ENCODE peak calls at places on chromosomes 5 and 9, in eight cellular contexts. K is AG04450; U is colonic mucosa; M is fibroblast of lung; C is right cardiac atrium; Z is CD8-positive, alpha-beta memory T cell; I is Panc1; W is mesendoderm. N is an unnamed sample.

GRCh38 chr9:121612511-121612998 is 38.9 kb upstream of the DAB2IP start:
- DNase-seq in K (no peak), U (peak; percentile 57), M (no peak), C (no peak), Z (no peak), I (no peak), W (peak; percentile 66), N (no peak)

GRCh38 chr9:135998410-135999071 is 37.4 kb upstream of the UBAC1 start:
- DNase-seq in K (no peak), U (no peak), M (no peak), C (no peak), Z (no peak), I (no peak), W (no peak), N (no peak)

GRCh38 chr9:136441191-136441680 is 1.6 kb upstream of the INPP5E start:
- DNase-seq in K (no peak), U (no peak), M (peak; percentile 81), C (no peak), Z (no peak), I (no peak), W (no peak), N (no peak)

GRCh38 chr9:131656356-131657030 is 83.4 kb downstream of the RAPGEF1 start:
- DNase-seq in K (no peak), U (peak; percentile 50), M (no peak), C (peak; percentile 84), Z (peak; percentile 55), I (no peak), W (no peak), N (no peak)

GRCh38 chr5:110590187-110590586 is 136.3 kb downstream of the TMEM232 start:
- DNase-seq in K (no peak), U (no peak), M (peak; percentile 24), C (no peak), Z (peak; percentile 1), I (peak; percentile 7), W (peak; percentile 58), N (no peak)

GRCh38 chr5:102229685-102230084 is 66.4 kb downstream of the SLCO4C1 start:
- DNase-seq in K (no peak), U (no peak), M (no peak), C (no peak), Z (no peak), I (no peak), W (no peak), N (no peak)

GRCh38 chr9:129394011-129394919 is 216.2 kb upstream of the IER5L start:
- DNase-seq in K (no peak), U (no peak), M (no peak), C (no peak), Z (no peak), I (no peak), W (no peak), N (no peak)

GRCh38 chr5:74240783-74241750 is 399.5 kb downstream of the ENC1 start:
- DNase-seq in K (no peak), U (no peak), M (no peak), C (no peak), Z (no peak), I (no peak), W (peak; percentile 42), N (no peak)

GRCh38 chr5:84227221-84227620 is 157.5 kb downstream of the EDIL3 start:
- DNase-seq in K (no peak), U (no peak), M (peak; percentile 45), C (no peak), Z (no peak), I (no peak), W (no peak), N (no peak)

GRCh38 chr5:174625591-174626365 is 98.6 kb upstream of the MSX2 start:
- DNase-seq in K (no peak), U (no peak), M (no peak), C (no peak), Z (no peak), I (no peak), W (no peak), N (no peak)

GRCh38 chr5:77630246-77631165 is 8.0 kb downstream of the OTP start:
- DNase-seq in K (no peak), U (peak; percentile 56), M (peak; percentile 15), C (peak; percentile 67), Z (no peak), I (peak; percentile 38), W (peak; percentile 78), N (no peak)

GRCh38 chr5:122170630-122171029 is 41.3 kb downstream of the ZNF474 start:
- DNase-seq in K (no peak), U (no peak), M (peak; percentile 82), C (no peak), Z (no peak), I (no peak), W (peak; percentile 84), N (no peak)

GRCh38 chr5:178327446-178327845 is 94.8 kb upstream of the PHYKPL start:
- DNase-seq in K (no peak), U (no peak), M (no peak), C (no peak), Z (no peak), I (no peak), W (no peak), N (no peak)

GRCh38 chr5:102223542-102224444 is 72.3 kb downstream of the SLCO4C1 start:
- DNase-seq in K (no peak), U (no peak), M (peak; percentile 10), C (no peak), Z (peak; percentile 13), I (peak; percentile 22), W (peak; percentile 57), N (no peak)

GRCh38 chr5:135538261-135538660 is 2.5 kb upstream of the NEUROG1 start:
- DNase-seq in K (no peak), U (no peak), M (no peak), C (no peak), Z (no peak), I (no peak), W (no peak), N (peak; percentile 38)

GRCh38 chr9:128892223-128892892 is 10.4 kb downstream of the LRRC8A start:
- DNase-seq in K (peak; percentile 36), U (peak; percentile 89), M (peak; percentile 90), C (peak; percentile 95), Z (no peak), I (no peak), W (no peak), N (peak; percentile 96)

GRCh38 chr9:95091574-95091970 is 225.9 kb downstream of the FANCC start:
- DNase-seq in K (no peak), U (no peak), M (peak; percentile 87), C (peak; percentile 60), Z (no peak), I (no peak), W (no peak), N (no peak)

GRCh38 chr5:136056771-136057335 is 28.1 kb downstream of the TGFBI start:
- DNase-seq in K (no peak), U (no peak), M (no peak), C (no peak), Z (no peak), I (no peak), W (no peak), N (no peak)

GRCh38 chr5:147565524-147565923 is 55.7 kb upstream of the DPYSL3 start:
- DNase-seq in K (no peak), U (no peak), M (peak; percentile 96), C (no peak), Z (no peak), I (no peak), W (peak; percentile 11), N (no peak)

GRCh38 chr5:88664630-88665029 is 218.4 kb downstream of the MEF2C start:
- DNase-seq in K (no peak), U (no peak), M (no peak), C (no peak), Z (no peak), I (no peak), W (no peak), N (no peak)

GRCh38 chr9:110031511-110032173 is 176.3 kb downstream of the C9orf152 start:
- DNase-seq in K (peak; percentile 61), U (no peak), M (peak; percentile 94), C (no peak), Z (no peak), I (peak; percentile 70), W (no peak), N (no peak)

GRCh38 chr5:138352722-138353549 is 451 bp downstream of the KDM3B start:
- DNase-seq in K (no peak), U (peak; percentile 77), M (peak; percentile 56), C (peak; percentile 84), Z (peak; percentile 83), I (no peak), W (peak; percentile 82), N (no peak)

GRCh38 chr9:127131871-127132270 is 9.4 kb upstream of the ANGPTL2 start:
- DNase-seq in K (peak; percentile 43), U (no peak), M (peak; percentile 88), C (no peak), Z (no peak), I (peak; percentile 5), W (peak; percentile 53), N (no peak)
- H3K27ac ChIP-seq in K (peak overlapping the region; percentile 96), U (peak overlapping the region; percentile 52), M (peak overlapping the region; percentile 96), C (peak overlapping the region; percentile 68), Z (no peak overlapping the region), I (no peak overlapping the region), W (no peak overlapping the region), N (peak overlapping the region; percentile 79)

DNA sequence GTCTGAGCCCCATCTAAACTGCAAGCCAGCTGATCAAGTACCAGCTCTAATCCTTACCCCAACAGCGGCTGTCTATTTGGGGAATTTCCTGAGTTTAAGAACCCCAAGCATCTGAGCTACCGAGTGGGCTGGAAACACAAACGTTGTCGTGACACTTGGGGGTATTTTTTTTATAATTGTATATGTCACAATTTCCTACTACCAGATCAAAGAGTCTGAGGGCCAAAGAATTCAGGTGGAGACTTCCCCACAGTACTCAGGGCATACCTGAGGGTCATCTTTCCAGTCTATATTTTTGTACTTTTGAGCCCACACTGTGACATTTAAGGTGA is 42.8 kb downstream of the PTTG1 start:
- DNase-seq in K (no peak), U (no peak), M (no peak), C (no peak), Z (no peak), I (no peak), W (no peak), N (no peak)
- H3K27ac ChIP-seq in K (no peak overlapping the region), U (no peak overlapping the region), M (no peak overlapping the region), C (no peak overlapping the region), Z (no peak overlapping the region), I (peak overlapping the region; percentile 23), W (no peak overlapping the region), N (no peak overlapping the region)

DNA sequence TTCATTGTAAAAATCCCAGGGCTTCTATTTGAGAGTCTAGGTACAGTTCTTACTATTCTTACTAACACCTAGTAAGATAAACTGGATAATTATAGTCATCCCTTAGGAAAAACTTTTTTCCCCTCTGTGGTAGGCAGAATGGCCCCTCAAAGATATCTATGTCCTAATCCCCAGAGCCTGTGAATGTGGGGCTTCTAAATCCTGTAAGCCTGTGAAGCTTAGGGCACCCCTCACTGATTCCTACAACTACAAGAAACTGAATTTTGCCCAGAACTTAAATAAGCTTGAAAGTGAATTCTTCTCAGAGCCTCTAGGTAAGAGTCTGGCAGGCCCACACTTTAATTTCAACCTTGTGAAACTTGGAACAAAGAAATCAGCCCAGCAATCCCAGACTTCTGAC is 130.1 kb upstream of the ACOT12 start:
- DNase-seq in K (no peak), U (no peak), M (no peak), C (no peak), Z (no peak), I (no peak), W (no peak), N (no peak)
- H3K27ac ChIP-seq in K (no peak overlapping the region), U (no peak overlapping the region), M (no peak overlapping the region), C (no peak overlapping the region), Z (no peak overlapping the region), I (no peak overlapping the region), W (no peak overlapping the region), N (no peak overlapping the region)

DNA sequence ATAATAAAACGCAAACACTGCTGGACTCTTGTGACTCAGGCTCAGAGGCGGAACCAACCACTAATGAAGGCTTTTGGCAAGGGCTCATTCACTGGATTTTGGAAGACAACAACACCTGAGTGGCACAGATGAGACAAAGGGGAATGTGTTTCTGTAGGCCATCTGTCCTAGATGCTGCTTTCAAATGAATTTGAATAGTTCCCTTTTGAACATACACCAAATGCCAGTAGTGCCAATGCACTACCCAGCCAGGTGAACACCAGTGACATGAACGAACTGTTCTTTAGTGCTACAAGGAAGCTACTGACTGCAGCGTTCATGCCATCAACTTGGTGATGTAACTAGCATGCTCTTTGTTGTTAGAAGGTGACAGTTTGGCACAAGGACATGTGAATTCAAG is 173.8 kb downstream of the SLC24A2 start:
- DNase-seq in K (no peak), U (no peak), M (no peak), C (no peak), Z (no peak), I (no peak), W (no peak), N (no peak)
- H3K27ac ChIP-seq in K (no peak overlapping the region), U (no peak overlapping the region), M (no peak overlapping the region), C (no peak overlapping the region), Z (no peak overlapping the region), I (no peak overlapping the region), W (no peak overlapping the region), N (no peak overlapping the region)

N was measured in suprapubic skin.